ENCODE peak calls at places on chromosomes 1 and 21, in six cellular contexts. Y is sigmoid colon, U is T-helper 2 cell, C is fibroblast of the conjunctiva, J is dermis blood vessel endothelial cell, O is AG04449. A is an unnamed sample.
A peak's percentile ranks its signal among the peaks of the same experiment; 100 is the strongest.

GRCh38 chr1:71351438-71351837 is 270.6 kb upstream of the ZRANB2 start:
- DNase-seq in U (no peak), C (peak; percentile 51), O (peak; percentile 40), J (no peak), Y (no peak), A (peak; percentile 40)

GRCh38 chr1:25797939-25798338 is 2.1 kb upstream of the SELENON start:
- DNase-seq in Y (no peak), O (no peak), U (no peak), J (peak; percentile 55), C (no peak), A (no peak)

GRCh38 chr1:24340770-24341169 is 21.6 kb downstream of the GRHL3 start:
- DNase-seq in J (no peak), U (no peak), Y (no peak), C (no peak), O (no peak), A (no peak)

GRCh38 chr1:205187420-205187819 is 24.1 kb downstream of the DSTYK start:
- DNase-seq in Y (no peak), C (no peak), U (no peak), J (no peak), O (no peak), A (no peak)

GRCh38 chr1:169102567-169102966 is 3.9 kb upstream of the ATP1B1 start:
- DNase-seq in C (peak; percentile 47), U (no peak), J (peak; percentile 50), O (peak; percentile 41), Y (no peak), A (no peak)

GRCh38 chr1:113783254-113784103 is 24.2 kb upstream of the PHTF1 start:
- DNase-seq in O (no peak), Y (no peak), C (no peak), J (peak; percentile 35), U (peak; percentile 92), A (no peak)

GRCh38 chr1:81414417-81415087 is 386.2 kb upstream of the ADGRL2 start:
- DNase-seq in C (no peak), O (no peak), U (peak; percentile 38), Y (peak; percentile 83), J (peak; percentile 80), A (no peak)

GRCh38 chr1:115116511-115116910 is 27.2 kb upstream of the TSPAN2 start:
- DNase-seq in C (no peak), U (no peak), Y (no peak), J (no peak), O (no peak), A (no peak)

GRCh38 chr1:28087614-28088167 is 719 bp downstream of the EYA3 start:
- DNase-seq in Y (no peak), J (peak; percentile 55), O (no peak), C (no peak), U (peak; percentile 67), A (no peak)

GRCh38 chr1:221718391-221719277 is 23.3 kb downstream of the DUSP10 start:
- DNase-seq in U (no peak), J (peak; percentile 25), C (peak; percentile 71), O (peak; percentile 98), Y (no peak), A (peak; percentile 97)

GRCh38 chr1:89273324-89273778 is 691 bp upstream of the GBP5 start:
- DNase-seq in Y (no peak), C (no peak), U (no peak), O (no peak), J (no peak), A (no peak)

GRCh38 chr1:37449936-37450335 is 24.4 kb upstream of the ZC3H12A start:
- DNase-seq in C (no peak), U (peak; percentile 60), Y (no peak), J (no peak), O (no peak), A (no peak)

GRCh38 chr21:46663754-46664153 is 28.3 kb downstream of the PRMT2 start:
- DNase-seq in Y (no peak), O (no peak), U (no peak), C (no peak), J (no peak), A (no peak)

GRCh38 chr1:228735871-228736586 is 750 bp downstream of the RHOU start:
- DNase-seq in Y (peak; percentile 82), O (no peak), J (peak; percentile 34), C (no peak), U (peak; percentile 47), A (no peak)

GRCh38 chr1:33130297-33130696 is 49.3 kb downstream of the AZIN2 start:
- DNase-seq in U (peak; percentile 62), O (no peak), J (no peak), Y (no peak), C (no peak), A (no peak)

GRCh38 chr1:224435318-224435763 is 744 bp upstream of the WDR26 start:
- DNase-seq in J (peak; percentile 28), U (peak; percentile 48), O (peak; percentile 67), C (peak; percentile 68), Y (no peak), A (peak; percentile 60)

GRCh38 chr21:33858672-33859372 is 56.8 kb downstream of the ATP5PO start:
- DNase-seq in C (no peak), J (no peak), U (no peak), Y (peak; percentile 46), O (no peak), A (no peak)

GRCh38 chr1:71053146-71053545 is 5.5 kb upstream of the PTGER3 start:
- DNase-seq in C (no peak), Y (no peak), O (no peak), J (no peak), U (no peak), A (no peak)

GRCh38 chr1:34975312-34975711 is 9.8 kb downstream of the TMEM35B start:
- DNase-seq in O (no peak), Y (no peak), J (no peak), U (no peak), C (no peak), A (no peak)

GRCh38 chr1:229792576-229792975 is 166.5 kb downstream of the URB2 start:
- DNase-seq in O (no peak), C (no peak), Y (no peak), J (no peak), U (no peak), A (no peak)

GRCh38 chr1:245338485-245338877 is 183.7 kb downstream of the KIF26B start:
- DNase-seq in U (no peak), Y (no peak), O (no peak), C (no peak), J (no peak), A (no peak)

GRCh38 chr1:94864821-94865220 is 44.7 kb downstream of the SLC44A3 start:
- DNase-seq in Y (no peak), J (no peak), U (no peak), O (no peak), C (no peak), A (no peak)

GRCh38 chr21:37006521-37007291 is at the start of gene RIPPLY3:
- DNase-seq in Y (no peak), O (no peak), C (no peak), J (peak; percentile 22), U (peak; percentile 42), A (no peak)

GRCh38 chr1:29774355-29774754 is 538.0 kb downstream of the PTPRU start:
- DNase-seq in U (no peak), J (no peak), O (no peak), Y (no peak), C (no peak), A (no peak)

GRCh38 chr1:22420456-22421053 is 31.1 kb upstream of the ZBTB40 start:
- DNase-seq in O (no peak), U (peak; percentile 46), Y (peak; percentile 81), C (peak; percentile 72), J (peak; percentile 93), A (no peak)

GRCh38 chr1:63868220-63868897 is 94.5 kb downstream of the ROR1 start:
- DNase-seq in U (no peak), C (no peak), J (peak; percentile 25), Y (peak; percentile 76), O (no peak), A (no peak)

GRCh38 chr1:119188926-119189325 is 48.5 kb upstream of the WARS2 start:
- DNase-seq in O (no peak), C (peak; percentile 26), Y (no peak), U (no peak), J (no peak), A (no peak)

GRCh38 chr21:34576043-34576466 is 38.9 kb downstream of the RCAN1 start:
- DNase-seq in J (no peak), Y (no peak), C (no peak), U (no peak), O (no peak), A (no peak)

GRCh38 chr1:69569281-69569970 is 1.7 kb downstream of the LRRC7 start:
- DNase-seq in J (no peak), O (no peak), C (no peak), U (no peak), Y (no peak), A (no peak)

GRCh38 chr1:154327466-154328317 is 2.4 kb downstream of the ATP8B2 start:
- DNase-seq in J (peak; percentile 78), C (no peak), U (peak; percentile 46), Y (no peak), O (no peak), A (no peak)

GRCh38 chr1:93880731-93881130 is 1.7 kb upstream of the DNTTIP2 start:
- DNase-seq in O (peak; percentile 10), Y (no peak), J (no peak), U (peak; percentile 24), C (no peak), A (no peak)

GRCh38 chr21:28272272-28272992 is 720.2 kb downstream of the LTN1 start:
- DNase-seq in J (no peak), O (no peak), U (no peak), C (no peak), Y (no peak), A (peak; percentile 17)

GRCh38 chr1:210264521-210265380 is 32.2 kb downstream of the SERTAD4 start:
- DNase-seq in C (no peak), U (no peak), O (no peak), J (no peak), Y (no peak), A (no peak)